ENCODE peak calls at places on chromosomes 11 and 22, in seven cellular contexts. P is OCI-LY7, X is PC-9, S is SK-N-SH, C is MM.1S, R is PC-3, O is HCT116. Z is an unnamed sample.
A peak's percentile ranks its signal among the peaks of the same experiment; 100 is the strongest.

GRCh38 chr11:118410055-118410745 is 8.8 kb downstream of the ATP5MG start:
- DNase-seq in P (no peak), X (no peak), S (no peak), C (no peak), R (no peak), O (no peak), Z (no peak)

GRCh38 chr11:15836801-15837200 is 519.5 kb downstream of the SOX6 start:
- DNase-seq in P (no peak), X (no peak), S (no peak), C (no peak), R (no peak), O (no peak), Z (no peak)

GRCh38 chr22:50525104-50525958 is at the start of gene SCO2:
- DNase-seq in P (peak; percentile 99), X (peak; percentile 97), S (peak; percentile 100), C (peak; percentile 97), R (peak; percentile 95), O (peak; percentile 93), Z (peak; percentile 99)

GRCh38 chr11:117717485-117718314 is 79.3 kb downstream of the DSCAML1 start:
- DNase-seq in P (no peak), X (peak; percentile 31), S (peak; percentile 75), C (no peak), R (peak; percentile 57), O (no peak), Z (peak; percentile 69)

GRCh38 chr22:38353142-38353629 is 36.0 kb upstream of the CSNK1E start:
- DNase-seq in P (peak; percentile 63), X (peak; percentile 85), S (peak; percentile 88), C (peak; percentile 30), R (peak; percentile 63), O (peak; percentile 8), Z (peak; percentile 75)

GRCh38 chr11:111730031-111730430 is 36.2 kb downstream of the PPP2R1B start:
- DNase-seq in P (no peak), X (no peak), S (no peak), C (no peak), R (no peak), O (no peak), Z (no peak)

GRCh38 chr11:44868021-44868420 is 82.7 kb downstream of the TP53I11 start:
- DNase-seq in P (no peak), X (no peak), S (peak; percentile 80), C (no peak), R (no peak), O (no peak), Z (no peak)

GRCh38 chr11:65502852-65503603 is 4.2 kb downstream of the MALAT1 start:
- DNase-seq in P (peak; percentile 42), X (no peak), S (no peak), C (peak; percentile 55), R (no peak), O (no peak), Z (peak; percentile 31)

GRCh38 chr11:119091083-119091650 is 6.5 kb downstream of the HMBS start:
- DNase-seq in P (no peak), X (no peak), S (no peak), C (no peak), R (no peak), O (no peak), Z (no peak)

GRCh38 chr11:70176940-70177689 is 26.0 kb upstream of the FADD start:
- DNase-seq in P (peak; percentile 41), X (peak; percentile 62), S (peak; percentile 81), C (peak; percentile 44), R (peak; percentile 62), O (peak; percentile 16), Z (no peak)

GRCh38 chr11:43905788-43906187 is 25.2 kb downstream of the ALKBH3 start:
- DNase-seq in P (no peak), X (no peak), S (peak; percentile 73), C (no peak), R (no peak), O (no peak), Z (no peak)

GRCh38 chr11:304915-305833 is 2.4 kb upstream of the IFITM2 start:
- DNase-seq in P (peak; percentile 80), X (peak; percentile 54), S (peak; percentile 82), C (peak; percentile 53), R (peak; percentile 66), O (no peak), Z (peak; percentile 87)

GRCh38 chr22:44554411-44554810 is 56.4 kb upstream of the RTL6 start:
- DNase-seq in P (no peak), X (no peak), S (no peak), C (no peak), R (no peak), O (no peak), Z (no peak)

GRCh38 chr22:48179571-48180546 is 1417.4 kb downstream of the TBC1D22A start:
- DNase-seq in P (no peak), X (no peak), S (no peak), C (no peak), R (no peak), O (no peak), Z (no peak)
- H3K9me3 ChIP-seq in P (no peaks in the 10 kb centered on the region), X (no peaks in the 10 kb centered on the region), S (no peaks in the 10 kb centered on the region), C (no peaks in the 10 kb centered on the region), R (no peaks in the 10 kb centered on the region), O (no peaks in the 10 kb centered on the region), Z (no peaks in the 10 kb centered on the region)

GRCh38 chr22:30270841-30271240 is 4.2 kb upstream of the OSM start:
- DNase-seq in P (no peak), X (no peak), S (no peak), C (no peak), R (no peak), O (no peak), Z (no peak)

GRCh38 chr22:30267382-30268302 is 991 bp upstream of the OSM start:
- DNase-seq in P (no peak), X (no peak), S (no peak), C (no peak), R (no peak), O (no peak), Z (no peak)

GRCh38 chr22:30265851-30266444 is 703 bp downstream of the OSM start:
- DNase-seq in P (peak; percentile 90), X (no peak), S (no peak), C (no peak), R (no peak), O (no peak), Z (no peak)

GRCh38 chr22:30266445-30267381 is at the start of gene OSM:
- DNase-seq in P (peak; percentile 68), X (no peak), S (no peak), C (no peak), R (no peak), O (no peak), Z (no peak)

DNA sequence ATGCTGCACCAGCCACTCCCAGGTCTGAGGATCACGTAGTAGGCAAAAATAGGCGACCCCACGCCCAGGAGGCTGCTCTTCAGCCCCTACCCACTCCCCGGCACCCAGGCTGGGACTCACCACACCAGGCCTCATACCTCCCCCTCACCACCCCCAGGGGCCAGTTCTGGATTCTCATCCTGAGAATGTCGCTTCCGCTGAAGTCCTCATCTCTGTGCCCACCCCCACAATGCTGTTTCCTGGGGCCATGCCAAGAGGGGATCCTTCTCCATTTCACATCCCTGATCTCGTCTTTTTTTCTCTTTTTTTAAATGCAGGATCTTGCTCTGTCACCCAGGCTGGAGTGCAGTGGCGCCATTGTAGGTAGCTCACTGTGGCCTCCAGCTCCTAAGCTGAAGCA is 1.7 kb upstream of the OSM start:
- DNase-seq in P (no peak), X (no peak), S (no peak), C (no peak), R (no peak), O (no peak), Z (no peak)
- H3K9me2 ChIP-seq in P (no peaks in the 10 kb centered on the region), X (no peaks in the 10 kb centered on the region), S (no peaks in the 10 kb centered on the region), C (no peaks in the 10 kb centered on the region), R (no peaks in the 10 kb centered on the region), O (no peaks in the 10 kb centered on the region), Z (no peaks in the 10 kb centered on the region)

GRCh38 chr11:122893131-122893530 is 10.6 kb downstream of the JHY start:
- DNase-seq in P (no peak), X (no peak), S (no peak), C (no peak), R (no peak), O (no peak), Z (no peak)

GRCh38 chr11:122895591-122895990 is 13.0 kb downstream of the JHY start:
- DNase-seq in P (no peak), X (no peak), S (no peak), C (no peak), R (peak; percentile 18), O (no peak), Z (no peak)

GRCh38 chr11:122900803-122901202 is 18.2 kb downstream of the JHY start:
- DNase-seq in P (no peak), X (no peak), S (no peak), C (no peak), R (no peak), O (no peak), Z (no peak)

GRCh38 chr11:122898799-122899198 is 16.2 kb downstream of the JHY start:
- DNase-seq in P (no peak), X (no peak), S (no peak), C (no peak), R (no peak), O (no peak), Z (no peak)

DNA sequence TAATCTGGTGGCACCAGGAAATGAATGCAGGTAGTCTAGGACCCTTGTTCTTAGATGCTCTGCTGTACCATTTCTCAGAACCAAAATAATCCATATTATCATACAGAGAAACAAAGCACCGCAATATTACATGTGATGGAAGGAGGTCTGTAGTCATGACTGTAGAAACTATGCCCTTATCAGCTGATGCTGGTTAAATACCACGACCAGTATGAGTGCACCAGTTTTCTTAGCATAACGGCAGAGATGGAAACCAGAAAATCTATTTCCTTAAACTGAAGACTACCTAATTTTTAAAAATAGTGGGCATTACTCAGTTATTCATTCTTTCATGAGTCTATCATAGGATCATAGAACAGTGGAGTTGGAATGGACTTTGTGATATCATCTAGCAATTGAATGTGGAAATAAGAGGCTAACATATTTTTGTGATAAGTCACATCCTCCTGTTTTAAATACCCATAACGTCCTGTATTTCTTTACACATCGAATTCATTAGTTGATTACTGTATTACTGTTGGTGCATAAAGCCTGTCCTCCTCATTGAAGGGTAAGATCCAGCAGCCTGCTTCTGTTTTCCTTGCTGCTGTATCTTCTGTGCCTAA is 15.1 kb downstream of the JHY start:
- DNase-seq in P (no peak), X (no peak), S (no peak), C (no peak), R (peak; percentile 61), O (no peak), Z (no peak)
- TF ChIP-seq CTCF in P (no peak), X (no peak), S (no peak), C (no peak), R (no peak), O (no peak), Z (no peak)

GRCh38 chr22:48081281-48081680 is 1318.8 kb downstream of the TBC1D22A start:
- DNase-seq in P (no peak), X (no peak), S (no peak), C (no peak), R (no peak), O (no peak), Z (no peak)

GRCh38 chr22:48080304-48081165 is 1318.1 kb downstream of the TBC1D22A start:
- DNase-seq in P (no peak), X (no peak), S (no peak), C (no peak), R (no peak), O (no peak), Z (no peak)

GRCh38 chr22:48083502-48083901 is 1321.1 kb downstream of the TBC1D22A start:
- DNase-seq in P (no peak), X (no peak), S (no peak), C (no peak), R (no peak), O (no peak), Z (no peak)

GRCh38 chr22:48084041-48084748 is 1321.7 kb downstream of the TBC1D22A start:
- DNase-seq in P (peak; percentile 46), X (no peak), S (no peak), C (peak; percentile 75), R (no peak), O (no peak), Z (no peak)

GRCh38 chr22:48082284-48082683 is 1319.8 kb downstream of the TBC1D22A start:
- DNase-seq in P (no peak), X (no peak), S (no peak), C (no peak), R (no peak), O (no peak), Z (no peak)
- H3K9me3 ChIP-seq in P (no peaks in the 10 kb centered on the region), X (no peaks in the 10 kb centered on the region), S (no peaks in the 10 kb centered on the region), C (no peaks in the 10 kb centered on the region), R (no peaks in the 10 kb centered on the region), O (no peaks in the 10 kb centered on the region), Z (no peaks in the 10 kb centered on the region)